ENCODE peak calls at places on chromosomes 5 and 9, in five cellular contexts. C is NT2/D1, S is GM12878, E is HEK293T, Y is H1. T is an unnamed sample.

GRCh38 chr5:72353046-72353445 is 32.9 kb downstream of the PTCD2 start:
- DNase-seq in C (no peak), S (no peak), E (no peak), Y (no peak), T (no peak)

GRCh38 chr9:103734471-103734870 is 359.6 kb upstream of the SMC2 start:
- DNase-seq in C (no peak), S (no peak), E (no peak), Y (no peak), T (no peak)

GRCh38 chr5:116542619-116543018 is 32.0 kb downstream of the SEMA6A start:
- DNase-seq in C (no peak), S (no peak), E (no peak), Y (no peak), T (no peak)

GRCh38 chr5:1343315-1343751 is 1.6 kb downstream of the CLPTM1L start:
- DNase-seq in C (no peak), S (no peak), E (no peak), Y (no peak), T (no peak)

GRCh38 chr5:126624534-126624933 is 23.8 kb downstream of the PHAX start:
- DNase-seq in C (no peak), S (no peak), E (no peak), Y (no peak), T (peak)

GRCh38 chr5:9265391-9266287 is 280.2 kb downstream of the SEMA5A start:
- DNase-seq in C (peak), S (no peak), E (no peak), Y (peak), T (no peak)

GRCh38 chr5:167899490-167899889 is 392.0 kb upstream of the WWC1 start:
- DNase-seq in C (no peak), S (no peak), E (no peak), Y (no peak), T (no peak)

GRCh38 chr5:124745367-124746251 is 830 bp downstream of the ZNF608 start:
- DNase-seq in C (no peak), S (no peak), E (no peak), Y (no peak), T (no peak)

GRCh38 chr5:33641722-33642505 is 201.1 kb downstream of the TARS1 start:
- DNase-seq in C (no peak), S (peak), E (no peak), Y (no peak), T (no peak)

GRCh38 chr5:150632305-150633160 is 7.9 kb upstream of the SYNPO start:
- DNase-seq in C (no peak), S (no peak), E (no peak), Y (no peak), T (no peak)

GRCh38 chr5:143030349-143030748 is 260.2 kb downstream of the ARHGAP26 start:
- DNase-seq in C (no peak), S (no peak), E (no peak), Y (no peak), T (no peak)

GRCh38 chr5:2800035-2800434 is 48.6 kb upstream of the IRX2 start:
- DNase-seq in C (no peak), S (no peak), E (no peak), Y (no peak), T (no peak)

GRCh38 chr5:54756796-54757402 is 228.5 kb downstream of the ESM1 start:
- DNase-seq in C (no peak), S (no peak), E (no peak), Y (no peak), T (no peak)

GRCh38 chr5:132486318-132487094 is 4.1 kb downstream of the IRF1 start:
- DNase-seq in C (no peak), S (no peak), E (no peak), Y (no peak), T (no peak)

GRCh38 chr5:76303917-76304316 is 99.2 kb upstream of the IQGAP2 start:
- DNase-seq in C (no peak), S (peak), E (no peak), Y (no peak), T (no peak)

GRCh38 chr5:141743652-141744333 is 61.8 kb upstream of the ARAP3 start:
- DNase-seq in C (no peak), S (no peak), E (no peak), Y (no peak), T (no peak)

GRCh38 chr5:50967388-50968039 is 301.1 kb downstream of the PARP8 start:
- DNase-seq in C (no peak), S (no peak), E (no peak), Y (no peak), T (no peak)

GRCh38 chr5:39485075-39485474 is 60.3 kb upstream of the DAB2 start:
- DNase-seq in C (no peak), S (no peak), E (no peak), Y (no peak), T (no peak)

GRCh38 chr5:96117863-96118651 is 156.4 kb upstream of the ELL2 start:
- DNase-seq in C (no peak), S (no peak), E (no peak), Y (no peak), T (peak)

GRCh38 chr5:122844136-122844915 is 1.1 kb upstream of the SNX24 start:
- DNase-seq in C (no peak), S (no peak), E (no peak), Y (no peak), T (peak)

GRCh38 chr9:110146371-110146770 is 61.6 kb downstream of the C9orf152 start:
- DNase-seq in C (no peak), S (no peak), E (no peak), Y (no peak), T (no peak)

GRCh38 chr5:32051796-32052195 is 122.3 kb downstream of the GOLPH3 start:
- DNase-seq in C (no peak), S (no peak), E (no peak), Y (no peak), T (no peak)

GRCh38 chr5:139912158-139912557 is 116.5 kb downstream of the PSD2 start:
- DNase-seq in C (no peak), S (no peak), E (no peak), Y (no peak), T (no peak)

GRCh38 chr9:109171926-109172325 is 4.9 kb upstream of the FRRS1L start:
- DNase-seq in C (no peak), S (no peak), E (no peak), Y (no peak), T (no peak)

GRCh38 chr9:37944671-37945481 is 40.9 kb upstream of the SLC25A51 start:
- DNase-seq in C (peak), S (no peak), E (no peak), Y (peak), T (no peak)

GRCh38 chr9:89048611-89049010 is 57.3 kb downstream of the S1PR3 start:
- DNase-seq in C (no peak), S (no peak), E (no peak), Y (peak), T (no peak)

GRCh38 chr9:83423815-83424707 is 114.1 kb downstream of the FRMD3 start:
- DNase-seq in C (no peak), S (no peak), E (no peak), Y (no peak), T (peak)

GRCh38 chr9:6133346-6134063 is 82.1 kb upstream of the IL33 start:
- DNase-seq in C (no peak), S (peak), E (no peak), Y (no peak), T (no peak)

GRCh38 chr5:153209687-153210086 is 280.8 kb upstream of the GRIA1 start:
- DNase-seq in C (no peak), S (no peak), E (no peak), Y (no peak), T (no peak)

GRCh38 chr9:89137548-89138462 is 40.8 kb downstream of the SHC3 start:
- DNase-seq in C (no peak), S (no peak), E (no peak), Y (no peak), T (no peak)

GRCh38 chr5:39199335-39199734 is 20.0 kb downstream of the FYB1 start:
- DNase-seq in C (no peak), S (no peak), E (no peak), Y (no peak), T (no peak)

GRCh38 chr9:34121996-34122395 is 4.5 kb downstream of the DCAF12 start:
- DNase-seq in C (no peak), S (no peak), E (no peak), Y (no peak), T (no peak)

GRCh38 chr9:128247191-128247803 is 28.5 kb downstream of the GOLGA2 start:
- DNase-seq in C (no peak), S (no peak), E (no peak), Y (no peak), T (no peak)

GRCh38 chr5:142385194-142385593 is 60.4 kb upstream of the SPRY4 start:
- DNase-seq in C (no peak), S (no peak), E (no peak), Y (no peak), T (no peak)

GRCh38 chr9:22030101-22030598 is 21.0 kb upstream of the CDKN2B start:
- DNase-seq in C (no peak), S (no peak), E (no peak), Y (no peak), T (peak)

DNA sequence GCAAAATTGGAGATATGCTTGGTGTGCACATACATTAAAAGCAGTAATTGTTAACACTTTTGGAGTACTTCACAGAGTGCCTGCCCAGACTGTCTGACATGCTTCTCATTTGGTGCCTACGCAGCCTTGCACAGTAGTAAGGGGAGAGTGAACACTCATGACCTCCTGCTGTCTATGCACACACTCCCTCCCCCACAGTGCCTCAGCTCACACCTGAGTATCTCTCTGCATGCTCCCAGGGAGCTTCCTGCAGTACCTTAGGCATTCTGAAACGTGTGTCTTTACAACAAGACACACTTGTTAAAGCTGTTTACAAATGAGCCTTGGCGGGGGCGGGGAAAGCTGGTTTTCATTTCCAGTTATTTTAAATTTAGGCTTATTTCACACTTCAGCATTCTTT is 18.0 kb downstream of the MAP3K1 start:
- DNase-seq in C (no peak), S (no peak), E (no peak), Y (no peak), T (no peak)
- TF ChIP-seq SUZ12 in C (no peak), S (no peak), E (no peak), Y (no peak), T (no peak)

GRCh38 chr5:41776435-41776834 is 93.8 kb downstream of the OXCT1 start:
- DNase-seq in C (no peak), S (no peak), E (no peak), Y (no peak), T (no peak)
- TF ChIP-seq SUZ12 in C (no peak), S (no peak), E (no peak), Y (no peak), T (no peak)

DNA sequence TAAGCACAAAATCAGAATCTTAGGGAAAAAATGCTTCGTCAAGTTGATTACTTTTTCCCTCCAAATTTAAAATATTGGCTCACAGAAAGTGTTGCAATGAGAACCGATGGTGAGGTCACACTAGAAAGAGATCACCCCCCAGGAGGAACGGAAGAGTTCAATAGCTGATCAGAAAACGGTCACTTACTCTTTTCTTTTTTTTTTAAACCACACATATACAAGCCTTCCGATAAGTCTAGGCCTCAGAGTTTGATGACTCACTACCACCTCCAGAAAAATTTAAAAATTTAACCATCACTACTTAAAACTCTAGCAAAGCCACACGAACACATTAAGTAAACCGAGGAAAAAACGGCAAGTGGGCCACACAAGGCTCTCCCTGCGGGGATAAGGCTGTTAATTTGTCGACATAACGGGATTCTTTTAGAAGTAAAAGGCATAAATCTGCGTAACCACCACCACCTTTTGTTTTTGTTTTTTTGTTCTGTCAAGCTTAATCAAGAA is 1.2 kb downstream of the SURF4 start:
- DNase-seq in C (no peak), S (no peak), E (no peak), Y (no peak), T (no peak)
- TF ChIP-seq SUZ12 in C (no peak), S (no peak), E (no peak), Y (no peak), T (no peak)

GRCh38 chr5:98428806-98429205 is 344.7 kb upstream of the RGMB start:
- DNase-seq in C (no peak), S (peak), E (no peak), Y (no peak), T (no peak)
- TF ChIP-seq SUZ12 in C (no peak), S (no peak), E (no peak), Y (no peak), T (no peak)

GRCh38 chr5:93790401-93790800 is 49.0 kb upstream of the POU5F2 start:
- DNase-seq in C (no peak), S (no peak), E (no peak), Y (no peak), T (no peak)

GRCh38 chr5:93791520-93791972 is 50.1 kb upstream of the POU5F2 start:
- DNase-seq in C (no peak), S (no peak), E (no peak), Y (no peak), T (peak)

GRCh38 chr5:93793159-93793781 is 51.9 kb upstream of the POU5F2 start:
- DNase-seq in C (no peak), S (no peak), E (no peak), Y (no peak), T (no peak)

GRCh38 chr5:93787598-93787997 is 46.2 kb upstream of the POU5F2 start:
- DNase-seq in C (no peak), S (no peak), E (no peak), Y (no peak), T (no peak)

GRCh38 chr5:93789173-93790070 is 48.0 kb upstream of the POU5F2 start:
- DNase-seq in C (no peak), S (no peak), E (no peak), Y (no peak), T (no peak)
- TF ChIP-seq SUZ12 in C (no peak), S (no peak), E (no peak), Y (no peak), T (no peak)

DNA sequence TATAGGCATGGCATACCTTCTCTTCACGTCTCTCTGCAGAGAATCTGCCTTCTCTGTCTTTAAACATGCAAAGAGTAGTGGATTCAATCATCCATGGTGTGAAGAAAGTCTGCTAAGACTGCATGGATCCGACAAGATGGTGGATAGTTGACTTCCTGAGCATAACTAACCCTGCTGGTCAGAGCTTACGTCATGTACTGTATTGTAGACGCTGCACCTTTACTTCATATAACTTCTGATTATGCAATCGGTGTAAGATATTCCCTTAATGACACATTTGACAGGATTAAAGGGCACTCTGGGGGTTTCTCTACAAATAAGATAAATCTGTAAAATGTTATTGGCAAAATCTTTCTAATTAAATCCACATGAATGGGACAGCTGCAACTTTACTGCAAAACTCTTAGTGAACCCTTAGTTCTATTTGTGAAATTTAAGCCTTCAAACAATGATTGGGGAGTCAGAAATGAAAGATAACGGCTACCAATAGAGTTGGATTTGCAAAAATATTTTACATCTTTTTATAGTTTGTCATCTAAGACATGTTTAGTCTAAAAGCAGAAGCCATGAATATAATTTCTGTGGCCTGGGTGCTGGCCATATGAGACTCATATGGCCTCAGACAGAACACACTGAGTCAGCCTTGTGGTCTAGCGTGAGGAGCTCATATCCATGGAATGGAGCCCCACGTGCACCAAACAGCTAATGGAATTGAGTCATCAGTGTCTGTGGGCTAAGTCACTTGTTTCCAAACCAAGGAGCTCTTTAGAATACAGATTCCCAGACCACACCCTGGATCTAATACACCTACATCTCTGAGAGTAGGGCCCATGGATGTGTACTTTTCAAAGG is 240.5 kb upstream of the NREP start:
- DNase-seq in C (no peak), S (no peak), E (no peak), Y (no peak), T (no peak)
- TF ChIP-seq SUZ12 in C (no peak), S (no peak), E (no peak), Y (no peak), T (no peak)

GRCh38 chr5:52964138-52964537 is 25.0 kb upstream of the ITGA2 start:
- DNase-seq in C (no peak), S (no peak), E (no peak), Y (no peak), T (peak)

GRCh38 chr5:52956014-52956413 is 33.1 kb upstream of the ITGA2 start:
- DNase-seq in C (no peak), S (no peak), E (no peak), Y (no peak), T (peak)

GRCh38 chr5:52963636-52964035 is 25.5 kb upstream of the ITGA2 start:
- DNase-seq in C (no peak), S (no peak), E (no peak), Y (no peak), T (no peak)

GRCh38 chr5:52956915-52957747 is 32.0 kb upstream of the ITGA2 start:
- DNase-seq in C (no peak), S (no peak), E (no peak), Y (no peak), T (peak)

DNA sequence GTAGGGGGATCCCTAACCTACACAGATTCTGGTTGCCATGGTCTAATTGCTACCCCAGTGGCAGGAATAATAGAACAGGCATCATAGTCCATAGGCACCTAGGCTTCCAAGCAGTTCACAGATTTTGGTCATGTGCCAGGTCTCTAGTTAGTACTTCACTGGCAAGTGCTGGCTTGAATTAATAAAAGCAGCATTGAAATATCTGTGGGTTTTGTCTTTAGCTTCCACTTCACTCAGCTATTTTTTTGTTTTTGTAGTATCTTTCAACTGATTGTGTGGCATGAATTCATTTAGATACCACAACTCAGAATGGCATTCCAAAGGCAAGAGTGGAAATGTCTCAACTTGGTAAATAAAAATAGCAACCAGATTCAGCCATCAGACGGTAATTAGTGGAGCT is 27.9 kb upstream of the ITGA2 start:
- DNase-seq in C (no peak), S (no peak), E (no peak), Y (no peak), T (no peak)
- TF ChIP-seq SUZ12 in C (no peak), S (no peak), E (no peak), Y (no peak), T (no peak)

GRCh38 chr9:76298497-76299144 is 95.6 kb downstream of the RFK start:
- DNase-seq in C (no peak), S (no peak), E (no peak), Y (no peak), T (no peak)

GRCh38 chr9:76297721-76298239 is 96.4 kb downstream of the RFK start:
- DNase-seq in C (no peak), S (no peak), E (no peak), Y (no peak), T (no peak)

GRCh38 chr9:76302543-76302942 is 91.7 kb downstream of the RFK start:
- DNase-seq in C (no peak), S (no peak), E (no peak), Y (no peak), T (no peak)

GRCh38 chr9:76302947-76303550 is 91.2 kb downstream of the RFK start:
- DNase-seq in C (no peak), S (no peak), E (peak), Y (no peak), T (peak)
- TF ChIP-seq SUZ12 in C (no peak), S (no peak), E (no peak), Y (no peak), T (no peak)

T was measured in HepG2.